ENCODE peak calls at places on chromosomes 5 and 9, in five cellular contexts. B, H, Y, T and A are unnamed samples.

GRCh38 chr5:135598691-135599395 is 20.1 kb upstream of the CXCL14 start:
- DNase-seq in B (no peak), T (no peak), Y (no peak), H (no peak), A (no peak)

GRCh38 chr5:139638090-139638735 is 9.9 kb upstream of the CXXC5 start:
- DNase-seq in Y (no peak), T (no peak), H (peak), B (no peak), A (peak)

GRCh38 chr9:79682076-79682736 is 110.4 kb downstream of the TLE4 start:
- DNase-seq in T (no peak), B (no peak), Y (no peak), H (no peak), A (no peak)

GRCh38 chr5:150649108-150649827 is 8.8 kb downstream of the SYNPO start:
- DNase-seq in H (no peak), Y (no peak), B (no peak), T (no peak), A (no peak)

GRCh38 chr9:130860458-130861316 is 25.6 kb downstream of the ABL1 start:
- DNase-seq in Y (no peak), T (no peak), H (no peak), B (no peak), A (no peak)

GRCh38 chr5:126970517-126971017 is 59.8 kb downstream of the MARCHF3 start:
- DNase-seq in Y (no peak), H (no peak), B (no peak), T (no peak), A (no peak)

GRCh38 chr5:178068293-178068692 is 45.0 kb upstream of the N4BP3 start:
- DNase-seq in Y (no peak), B (no peak), T (no peak), H (no peak), A (no peak)

GRCh38 chr5:166772770-166773169 is 1518.7 kb upstream of the WWC1 start:
- DNase-seq in Y (no peak), T (no peak), B (no peak), H (no peak), A (no peak)

GRCh38 chr5:989961-990530 is 18.6 kb upstream of the NKD2 start:
- DNase-seq in H (no peak), Y (no peak), B (no peak), T (no peak), A (no peak)

GRCh38 chr5:105506692-105507277 is 1944.2 kb upstream of the NUDT12 start:
- DNase-seq in B (no peak), Y (no peak), T (peak), H (peak), A (no peak)

GRCh38 chr5:59174248-59174844 is 591.5 kb downstream of the RAB3C start:
- DNase-seq in H (no peak), B (no peak), Y (peak), T (no peak), A (peak)

GRCh38 chr9:33458444-33458843 is 11.1 kb upstream of the AQP3 start:
- DNase-seq in Y (no peak), B (peak), T (no peak), H (peak), A (peak)

GRCh38 chr5:173530547-173530946 is 85.9 kb downstream of the BOD1 start:
- DNase-seq in T (peak), B (no peak), H (no peak), Y (no peak), A (no peak)

GRCh38 chr5:144144956-144145751 is 25.3 kb downstream of the YIPF5 start:
- DNase-seq in B (no peak), H (no peak), Y (no peak), T (no peak), A (no peak)

GRCh38 chr9:89342948-89343347 is 24.6 kb downstream of the SECISBP2 start:
- DNase-seq in B (no peak), H (no peak), Y (no peak), T (no peak), A (no peak)